ENCODE peak calls at places on chromosome 14, in nine cellular contexts. One of them, this sample, is unnamed. For H3K4me1, the result is how much of the 10 kb centered on the place peaks cover.

GRCh38 chr14:96445844-96446710 is 54.1 kb downstream of the AK7 start:
- DNase-seq in endothelial cell of umbilical vein: no peak
- DNase-seq in CD8-positive, alpha-beta T cell: no peak
- DNase-seq in fibroblast of lung: no peak
- DNase-seq in CD8-positive, alpha-beta memory T cell: no peak
- DNase-seq in cardiac muscle cell: no peak
- DNase-seq in uterus: no peak
- DNase-seq in neural progenitor cell: no peak
- DNase-seq in tibial artery: no peak
- DNase-seq in this sample: no peak

GRCh38 chr14:22200977-22201605 is 387.9 kb downstream of the DAD1 start:
- DNase-seq in endothelial cell of umbilical vein: peak
- DNase-seq in CD8-positive, alpha-beta T cell: no peak
- DNase-seq in fibroblast of lung: peak
- DNase-seq in CD8-positive, alpha-beta memory T cell: no peak
- DNase-seq in cardiac muscle cell: peak
- DNase-seq in uterus: no peak
- DNase-seq in neural progenitor cell: peak
- DNase-seq in tibial artery: no peak
- DNase-seq in this sample: peak

GRCh38 chr14:38485011-38485410 is 229.1 kb upstream of the CLEC14A start:
- DNase-seq in endothelial cell of umbilical vein: no peak
- DNase-seq in CD8-positive, alpha-beta T cell: no peak
- DNase-seq in fibroblast of lung: no peak
- DNase-seq in CD8-positive, alpha-beta memory T cell: no peak
- DNase-seq in cardiac muscle cell: no peak
- DNase-seq in uterus: no peak
- DNase-seq in neural progenitor cell: no peak
- DNase-seq in tibial artery: no peak
- DNase-seq in this sample: no peak

GRCh38 chr14:101292448-101292847 is 268.8 kb upstream of the DIO3 start:
- DNase-seq in endothelial cell of umbilical vein: no peak
- DNase-seq in CD8-positive, alpha-beta T cell: no peak
- DNase-seq in fibroblast of lung: no peak
- DNase-seq in CD8-positive, alpha-beta memory T cell: no peak
- DNase-seq in cardiac muscle cell: no peak
- DNase-seq in uterus: no peak
- DNase-seq in neural progenitor cell: no peak
- DNase-seq in tibial artery: no peak
- DNase-seq in this sample: no peak

GRCh38 chr14:74140374-74140850 is 55.7 kb downstream of the LIN52 start:
- DNase-seq in endothelial cell of umbilical vein: peak
- DNase-seq in CD8-positive, alpha-beta T cell: no peak
- DNase-seq in fibroblast of lung: peak
- DNase-seq in CD8-positive, alpha-beta memory T cell: no peak
- DNase-seq in cardiac muscle cell: peak
- DNase-seq in uterus: no peak
- DNase-seq in neural progenitor cell: peak
- DNase-seq in tibial artery: peak
- DNase-seq in this sample: peak

GRCh38 chr14:101591121-101591520 is 29.8 kb downstream of the DIO3 start:
- DNase-seq in endothelial cell of umbilical vein: no peak
- DNase-seq in CD8-positive, alpha-beta T cell: no peak
- DNase-seq in fibroblast of lung: no peak
- DNase-seq in CD8-positive, alpha-beta memory T cell: no peak
- DNase-seq in cardiac muscle cell: no peak
- DNase-seq in uterus: no peak
- DNase-seq in neural progenitor cell: no peak
- DNase-seq in tibial artery: peak
- DNase-seq in this sample: peak

GRCh38 chr14:90663680-90664079 is 152.6 kb downstream of the TTC7B start:
- DNase-seq in endothelial cell of umbilical vein: no peak
- DNase-seq in CD8-positive, alpha-beta T cell: no peak
- DNase-seq in fibroblast of lung: no peak
- DNase-seq in CD8-positive, alpha-beta memory T cell: no peak
- DNase-seq in cardiac muscle cell: no peak
- DNase-seq in uterus: no peak
- DNase-seq in neural progenitor cell: no peak
- DNase-seq in tibial artery: no peak
- DNase-seq in this sample: no peak

GRCh38 chr14:54493293-54493692 is 4.5 kb upstream of the GMFB start:
- DNase-seq in endothelial cell of umbilical vein: no peak
- DNase-seq in CD8-positive, alpha-beta T cell: no peak
- DNase-seq in fibroblast of lung: no peak
- DNase-seq in CD8-positive, alpha-beta memory T cell: no peak
- DNase-seq in cardiac muscle cell: no peak
- DNase-seq in uterus: no peak
- DNase-seq in neural progenitor cell: peak
- DNase-seq in tibial artery: no peak
- DNase-seq in this sample: no peak

GRCh38 chr14:51663783-51664326 is 12.1 kb downstream of the FRMD6 start:
- DNase-seq in endothelial cell of umbilical vein: no peak
- DNase-seq in CD8-positive, alpha-beta T cell: no peak
- DNase-seq in fibroblast of lung: no peak
- DNase-seq in CD8-positive, alpha-beta memory T cell: no peak
- DNase-seq in cardiac muscle cell: no peak
- DNase-seq in uterus: no peak
- DNase-seq in neural progenitor cell: no peak
- DNase-seq in tibial artery: no peak
- DNase-seq in this sample: no peak

GRCh38 chr14:103057372-103058208 is at the start of gene CDC42BPB:
- DNase-seq in endothelial cell of umbilical vein: peak
- DNase-seq in CD8-positive, alpha-beta T cell: peak
- DNase-seq in fibroblast of lung: peak
- DNase-seq in CD8-positive, alpha-beta memory T cell: peak
- DNase-seq in cardiac muscle cell: peak
- DNase-seq in uterus: peak
- DNase-seq in neural progenitor cell: peak
- DNase-seq in tibial artery: peak
- DNase-seq in this sample: peak

GRCh38 chr14:103538291-103539055 is 9.5 kb downstream of the TRMT61A start:
- DNase-seq in endothelial cell of umbilical vein: no peak
- DNase-seq in CD8-positive, alpha-beta T cell: no peak
- DNase-seq in fibroblast of lung: no peak
- DNase-seq in CD8-positive, alpha-beta memory T cell: no peak
- DNase-seq in cardiac muscle cell: no peak
- DNase-seq in uterus: no peak
- DNase-seq in neural progenitor cell: no peak
- DNase-seq in tibial artery: no peak
- DNase-seq in this sample: peak

DNA sequence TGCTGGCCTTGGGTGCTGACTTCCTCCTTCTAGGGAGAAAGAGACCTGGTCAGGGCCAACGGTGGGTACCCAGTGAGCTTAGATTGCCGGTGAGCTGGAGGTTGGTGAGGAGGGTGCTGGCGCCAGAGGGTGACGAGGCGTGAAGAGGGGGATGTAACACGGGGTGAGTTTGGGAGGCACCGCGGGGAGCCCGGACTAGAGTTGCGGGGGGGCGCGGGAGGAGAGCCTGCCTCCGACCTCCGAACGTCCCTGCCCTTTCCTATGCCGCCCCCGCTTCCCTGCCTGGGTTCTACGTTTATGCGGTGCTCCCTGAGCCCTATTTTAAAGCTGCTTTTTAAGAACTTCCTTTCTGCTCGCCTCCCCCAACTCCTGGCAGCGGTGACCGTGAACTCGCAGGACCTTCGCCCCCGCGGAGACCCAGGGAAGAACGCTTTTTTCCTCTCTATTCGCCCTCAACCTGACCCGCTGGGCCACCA is 18.6 kb downstream of the OR6S1 start:
- DNase-seq in endothelial cell of umbilical vein: no peak
- DNase-seq in CD8-positive, alpha-beta T cell: no peak
- DNase-seq in fibroblast of lung: no peak
- DNase-seq in CD8-positive, alpha-beta memory T cell: no peak
- DNase-seq in cardiac muscle cell: no peak
- DNase-seq in uterus: no peak
- DNase-seq in neural progenitor cell: no peak
- DNase-seq in tibial artery: no peak
- DNase-seq in this sample: no peak
- H3K4me1 ChIP-seq in endothelial cell of umbilical vein: under half
- H3K4me1 ChIP-seq in CD8-positive, alpha-beta T cell: under half
- H3K4me1 ChIP-seq in fibroblast of lung: under half
- H3K4me1 ChIP-seq in CD8-positive, alpha-beta memory T cell: under half
- H3K4me1 ChIP-seq in cardiac muscle cell: under half
- H3K4me1 ChIP-seq in uterus: under half
- H3K4me1 ChIP-seq in neural progenitor cell: under half
- H3K4me1 ChIP-seq in tibial artery: under half
- H3K4me1 ChIP-seq in this sample: under half

GRCh38 chr14:49865431-49865859 is 12.9 kb upstream of the NEMF start:
- DNase-seq in endothelial cell of umbilical vein: peak
- DNase-seq in CD8-positive, alpha-beta T cell: peak
- DNase-seq in fibroblast of lung: peak
- DNase-seq in CD8-positive, alpha-beta memory T cell: peak
- DNase-seq in cardiac muscle cell: peak
- DNase-seq in uterus: peak
- DNase-seq in neural progenitor cell: peak
- DNase-seq in tibial artery: peak
- DNase-seq in this sample: peak
- H3K27ac ChIP-seq in endothelial cell of umbilical vein: no peak
- H3K27ac ChIP-seq in CD8-positive, alpha-beta T cell: no peak
- H3K27ac ChIP-seq in fibroblast of lung: no peak
- H3K27ac ChIP-seq in CD8-positive, alpha-beta memory T cell: no peak
- H3K27ac ChIP-seq in cardiac muscle cell: no peak
- H3K27ac ChIP-seq in uterus: peak
- H3K27ac ChIP-seq in neural progenitor cell: no peak
- H3K27ac ChIP-seq in tibial artery: peak
- H3K27ac ChIP-seq in this sample: no peak

GRCh38 chr14:79596531-79596930 is 614.8 kb downstream of the DIO2 start:
- DNase-seq in endothelial cell of umbilical vein: no peak
- DNase-seq in CD8-positive, alpha-beta T cell: no peak
- DNase-seq in fibroblast of lung: peak
- DNase-seq in CD8-positive, alpha-beta memory T cell: no peak
- DNase-seq in cardiac muscle cell: no peak
- DNase-seq in uterus: no peak
- DNase-seq in neural progenitor cell: no peak
- DNase-seq in tibial artery: no peak
- DNase-seq in this sample: no peak

GRCh38 chr14:79601579-79601978 is 609.7 kb downstream of the DIO2 start:
- DNase-seq in endothelial cell of umbilical vein: no peak
- DNase-seq in CD8-positive, alpha-beta T cell: no peak
- DNase-seq in fibroblast of lung: no peak
- DNase-seq in CD8-positive, alpha-beta memory T cell: no peak
- DNase-seq in cardiac muscle cell: no peak
- DNase-seq in uterus: no peak
- DNase-seq in neural progenitor cell: no peak
- DNase-seq in tibial artery: no peak
- DNase-seq in this sample: no peak

GRCh38 chr14:79598339-79598738 is 613.0 kb downstream of the DIO2 start:
- DNase-seq in endothelial cell of umbilical vein: no peak
- DNase-seq in CD8-positive, alpha-beta T cell: no peak
- DNase-seq in fibroblast of lung: peak
- DNase-seq in CD8-positive, alpha-beta memory T cell: no peak
- DNase-seq in cardiac muscle cell: no peak
- DNase-seq in uterus: no peak
- DNase-seq in neural progenitor cell: no peak
- DNase-seq in tibial artery: no peak
- DNase-seq in this sample: no peak

GRCh38 chr14:79600406-79600805 is 610.9 kb downstream of the DIO2 start:
- DNase-seq in endothelial cell of umbilical vein: no peak
- DNase-seq in CD8-positive, alpha-beta T cell: no peak
- DNase-seq in fibroblast of lung: no peak
- DNase-seq in CD8-positive, alpha-beta memory T cell: no peak
- DNase-seq in cardiac muscle cell: no peak
- DNase-seq in uterus: no peak
- DNase-seq in neural progenitor cell: no peak
- DNase-seq in tibial artery: no peak
- DNase-seq in this sample: no peak

GRCh38 chr14:79597561-79597960 is 613.7 kb downstream of the DIO2 start:
- DNase-seq in endothelial cell of umbilical vein: no peak
- DNase-seq in CD8-positive, alpha-beta T cell: no peak
- DNase-seq in fibroblast of lung: peak
- DNase-seq in CD8-positive, alpha-beta memory T cell: no peak
- DNase-seq in cardiac muscle cell: no peak
- DNase-seq in uterus: no peak
- DNase-seq in neural progenitor cell: no peak
- DNase-seq in tibial artery: no peak
- DNase-seq in this sample: no peak
- H3K4me3 ChIP-seq in endothelial cell of umbilical vein: no peak
- H3K4me3 ChIP-seq in CD8-positive, alpha-beta T cell: no peak
- H3K4me3 ChIP-seq in fibroblast of lung: no peak
- H3K4me3 ChIP-seq in CD8-positive, alpha-beta memory T cell: no peak
- H3K4me3 ChIP-seq in cardiac muscle cell: no peak
- H3K4me3 ChIP-seq in uterus: no peak
- H3K4me3 ChIP-seq in neural progenitor cell: no peak
- H3K4me3 ChIP-seq in tibial artery: no peak
- H3K4me3 ChIP-seq in this sample: no peak

GRCh38 chr14:77097006-77097688 is 911 bp upstream of the CIPC start:
- DNase-seq in endothelial cell of umbilical vein: no peak
- DNase-seq in CD8-positive, alpha-beta T cell: no peak
- DNase-seq in fibroblast of lung: peak
- DNase-seq in CD8-positive, alpha-beta memory T cell: no peak
- DNase-seq in cardiac muscle cell: no peak
- DNase-seq in uterus: no peak
- DNase-seq in neural progenitor cell: no peak
- DNase-seq in tibial artery: no peak
- DNase-seq in this sample: no peak

GRCh38 chr14:77092676-77093075 is 5.4 kb upstream of the CIPC start:
- DNase-seq in endothelial cell of umbilical vein: no peak
- DNase-seq in CD8-positive, alpha-beta T cell: no peak
- DNase-seq in fibroblast of lung: no peak
- DNase-seq in CD8-positive, alpha-beta memory T cell: no peak
- DNase-seq in cardiac muscle cell: no peak
- DNase-seq in uterus: no peak
- DNase-seq in neural progenitor cell: no peak
- DNase-seq in tibial artery: no peak
- DNase-seq in this sample: no peak

GRCh38 chr14:77097689-77098469 is at the start of gene CIPC:
- DNase-seq in endothelial cell of umbilical vein: peak
- DNase-seq in CD8-positive, alpha-beta T cell: peak
- DNase-seq in fibroblast of lung: peak
- DNase-seq in CD8-positive, alpha-beta memory T cell: peak
- DNase-seq in cardiac muscle cell: peak
- DNase-seq in uterus: peak
- DNase-seq in neural progenitor cell: peak
- DNase-seq in tibial artery: peak
- DNase-seq in this sample: peak

GRCh38 chr14:77091518-77091917 is 6.5 kb upstream of the CIPC start:
- DNase-seq in endothelial cell of umbilical vein: no peak
- DNase-seq in CD8-positive, alpha-beta T cell: no peak
- DNase-seq in fibroblast of lung: no peak
- DNase-seq in CD8-positive, alpha-beta memory T cell: no peak
- DNase-seq in cardiac muscle cell: no peak
- DNase-seq in uterus: no peak
- DNase-seq in neural progenitor cell: no peak
- DNase-seq in tibial artery: no peak
- DNase-seq in this sample: no peak

DNA sequence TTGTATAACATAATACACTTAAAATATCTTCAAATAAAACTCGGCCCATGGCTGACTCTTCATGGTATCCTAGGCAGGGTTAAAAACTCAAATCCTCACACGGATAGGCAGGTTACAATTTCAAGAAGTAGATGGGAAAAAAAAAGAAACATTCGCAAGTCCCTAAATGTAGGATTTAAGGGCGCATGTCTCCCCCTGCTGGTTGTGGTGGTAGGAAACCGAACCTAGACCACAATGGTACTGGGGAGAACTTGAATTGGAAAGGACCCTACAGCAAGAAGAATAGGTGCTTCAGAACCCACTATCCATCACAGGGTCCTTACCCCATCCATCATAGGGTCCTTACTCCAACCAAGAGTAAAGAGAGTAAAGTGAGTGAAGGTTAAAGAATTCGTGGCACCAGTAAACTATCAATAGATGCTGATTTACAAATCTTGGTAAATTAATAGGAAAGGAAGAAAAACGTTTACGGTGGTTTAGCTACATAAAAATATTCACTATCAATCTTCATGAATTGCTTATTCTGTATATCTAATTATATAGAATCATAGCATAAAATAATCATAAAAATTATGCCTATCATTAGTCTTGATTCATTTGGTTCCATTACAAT is 3.3 kb upstream of the CIPC start:
- DNase-seq in endothelial cell of umbilical vein: peak
- DNase-seq in CD8-positive, alpha-beta T cell: peak
- DNase-seq in fibroblast of lung: peak
- DNase-seq in CD8-positive, alpha-beta memory T cell: peak
- DNase-seq in cardiac muscle cell: peak
- DNase-seq in uterus: peak
- DNase-seq in neural progenitor cell: peak
- DNase-seq in tibial artery: peak
- DNase-seq in this sample: peak
- H3K4me1 ChIP-seq in endothelial cell of umbilical vein: under half
- H3K4me1 ChIP-seq in CD8-positive, alpha-beta T cell: under half
- H3K4me1 ChIP-seq in fibroblast of lung: under half
- H3K4me1 ChIP-seq in CD8-positive, alpha-beta memory T cell: under half
- H3K4me1 ChIP-seq in cardiac muscle cell: under half
- H3K4me1 ChIP-seq in uterus: under half
- H3K4me1 ChIP-seq in neural progenitor cell: under half
- H3K4me1 ChIP-seq in tibial artery: under half
- H3K4me1 ChIP-seq in this sample: under half

This sample was measured in testis.